ENCODE peak calls at places on chromosomes 1 and 21, in nine cellular contexts. E is fibroblast of lung, R is HL-60, N is sigmoid colon, T is stomach, I is suprapubic skin, F is body of pancreas, L is heart left ventricle, H is GM06990. G is an unnamed sample.

GRCh38 chr1:201561195-201561564 is 22.3 kb downstream of the NAV1 start:
- DNase-seq in E (no peak), R (no peak), N (no peak), T (no peak), I (no peak), F (no peak), L (no peak), H (no peak), G (peak)

GRCh38 chr1:77476460-77476859 is 194.6 kb downstream of the AK5 start:
- DNase-seq in E (no peak), R (peak), N (no peak), T (no peak), I (no peak), F (no peak), L (no peak), H (no peak), G (no peak)

GRCh38 chr1:20443703-20444587 is 42.1 kb downstream of the CAMK2N1 start:
- DNase-seq in E (no peak), R (no peak), N (no peak), T (no peak), I (peak), F (no peak), L (no peak), H (no peak), G (no peak)

GRCh38 chr1:94709891-94710581 is 110.1 kb upstream of the SLC44A3 start:
- DNase-seq in E (peak), R (no peak), N (no peak), T (no peak), I (peak), F (no peak), L (no peak), H (no peak), G (no peak)

GRCh38 chr1:85091647-85092295 is 43.5 kb upstream of the MCOLN3 start:
- DNase-seq in E (no peak), R (no peak), N (no peak), T (no peak), I (no peak), F (no peak), L (no peak), H (no peak), G (peak)

GRCh38 chr1:218412181-218412580 is 67.0 kb downstream of the TGFB2 start:
- DNase-seq in E (peak), R (no peak), N (no peak), T (no peak), I (no peak), F (no peak), L (no peak), H (no peak), G (peak)

GRCh38 chr1:226735576-226735975 is 3.5 kb downstream of the ITPKB start:
- DNase-seq in E (no peak), R (no peak), N (peak), T (no peak), I (no peak), F (no peak), L (no peak), H (no peak), G (no peak)

GRCh38 chr1:216533786-216534185 is 110.5 kb upstream of the USH2A start:
- DNase-seq in E (no peak), R (no peak), N (no peak), T (no peak), I (no peak), F (no peak), L (no peak), H (no peak), G (no peak)

GRCh38 chr1:19636065-19636464 is 8.0 kb upstream of the NBL1 start:
- DNase-seq in E (no peak), R (no peak), N (no peak), T (no peak), I (no peak), F (no peak), L (no peak), H (no peak), G (no peak)

GRCh38 chr1:54407957-54408700 is 1.9 kb upstream of the SSBP3 start:
- DNase-seq in E (peak), R (no peak), N (no peak), T (no peak), I (no peak), F (no peak), L (no peak), H (no peak), G (peak)

GRCh38 chr1:30328401-30329262 is 394.8 kb downstream of the MATN1 start:
- DNase-seq in E (no peak), R (no peak), N (no peak), T (peak), I (no peak), F (no peak), L (no peak), H (no peak), G (no peak)

GRCh38 chr1:157700711-157701110 is at the start of gene FCRL3:
- DNase-seq in E (no peak), R (no peak), N (no peak), T (no peak), I (no peak), F (no peak), L (no peak), H (peak), G (no peak)

GRCh38 chr1:14522331-14523241 is 75.9 kb upstream of the KAZN start:
- DNase-seq in E (peak), R (no peak), N (peak), T (no peak), I (peak), F (peak), L (peak), H (peak), G (peak)

GRCh38 chr1:231315887-231316286 is 21.8 kb downstream of the EXOC8 start:
- DNase-seq in E (no peak), R (no peak), N (no peak), T (peak), I (no peak), F (peak), L (no peak), H (peak), G (peak)

GRCh38 chr1:64933296-64934070 is 32.9 kb downstream of the JAK1 start:
- DNase-seq in E (peak), R (peak), N (peak), T (no peak), I (peak), F (no peak), L (peak), H (no peak), G (peak)

GRCh38 chr1:229655781-229656180 is 29.7 kb downstream of the URB2 start:
- DNase-seq in E (no peak), R (no peak), N (no peak), T (no peak), I (no peak), F (no peak), L (no peak), H (no peak), G (no peak)

GRCh38 chr1:203338335-203339036 is 12.4 kb downstream of the FMOD start:
- DNase-seq in E (peak), R (no peak), N (peak), T (peak), I (no peak), F (peak), L (peak), H (peak), G (peak)

GRCh38 chr1:107019166-107019565 is 37.3 kb upstream of the PRMT6 start:
- DNase-seq in E (peak), R (no peak), N (no peak), T (no peak), I (no peak), F (no peak), L (no peak), H (no peak), G (no peak)

GRCh38 chr21:43976661-43977060 is 35.4 kb upstream of the TRAPPC10 start:
- DNase-seq in E (no peak), R (no peak), N (no peak), T (peak), I (no peak), F (no peak), L (no peak), H (no peak), G (no peak)

GRCh38 chr1:86998280-86998679 is 83.8 kb downstream of the HS2ST1 start:
- DNase-seq in E (no peak), R (no peak), N (no peak), T (no peak), I (no peak), F (no peak), L (no peak), H (no peak), G (no peak)

GRCh38 chr1:180948357-180948756 is 35.7 kb downstream of the KIAA1614 start:
- DNase-seq in E (peak), R (no peak), N (peak), T (no peak), I (no peak), F (no peak), L (no peak), H (no peak), G (peak)

GRCh38 chr1:101005871-101006270 is 19.7 kb downstream of the DPH5 start:
- DNase-seq in E (no peak), R (peak), N (no peak), T (no peak), I (no peak), F (no peak), L (no peak), H (no peak), G (no peak)

GRCh38 chr1:183070234-183070922 is 47.2 kb downstream of the LAMC1 start:
- DNase-seq in E (no peak), R (no peak), N (no peak), T (no peak), I (no peak), F (no peak), L (no peak), H (no peak), G (no peak)

GRCh38 chr1:4711191-4711915 is 56.9 kb downstream of the AJAP1 start:
- DNase-seq in E (no peak), R (no peak), N (no peak), T (no peak), I (no peak), F (no peak), L (no peak), H (no peak), G (no peak)

GRCh38 chr1:11594222-11594621 is 60.0 kb downstream of the FBXO2 start:
- DNase-seq in E (peak), R (no peak), N (no peak), T (no peak), I (no peak), F (no peak), L (peak), H (no peak), G (peak)

GRCh38 chr1:45589861-45590260 is 6.0 kb downstream of the NASP start:
- DNase-seq in E (no peak), R (no peak), N (no peak), T (no peak), I (no peak), F (no peak), L (no peak), H (no peak), G (no peak)

GRCh38 chr1:117147856-117148588 is 26.5 kb upstream of the TRIM45 start:
- DNase-seq in E (peak), R (no peak), N (no peak), T (no peak), I (no peak), F (no peak), L (no peak), H (no peak), G (peak)

GRCh38 chr1:117147341-117147831 is 25.8 kb upstream of the TRIM45 start:
- DNase-seq in E (no peak), R (no peak), N (no peak), T (no peak), I (no peak), F (no peak), L (no peak), H (no peak), G (no peak)

GRCh38 chr1:117146570-117147340 is 25.2 kb upstream of the TRIM45 start:
- DNase-seq in E (peak), R (no peak), N (no peak), T (no peak), I (no peak), F (peak), L (no peak), H (no peak), G (peak)

GRCh38 chr1:117146067-117146466 is 24.5 kb upstream of the TRIM45 start:
- DNase-seq in E (no peak), R (no peak), N (no peak), T (no peak), I (no peak), F (no peak), L (no peak), H (no peak), G (no peak)

DNA sequence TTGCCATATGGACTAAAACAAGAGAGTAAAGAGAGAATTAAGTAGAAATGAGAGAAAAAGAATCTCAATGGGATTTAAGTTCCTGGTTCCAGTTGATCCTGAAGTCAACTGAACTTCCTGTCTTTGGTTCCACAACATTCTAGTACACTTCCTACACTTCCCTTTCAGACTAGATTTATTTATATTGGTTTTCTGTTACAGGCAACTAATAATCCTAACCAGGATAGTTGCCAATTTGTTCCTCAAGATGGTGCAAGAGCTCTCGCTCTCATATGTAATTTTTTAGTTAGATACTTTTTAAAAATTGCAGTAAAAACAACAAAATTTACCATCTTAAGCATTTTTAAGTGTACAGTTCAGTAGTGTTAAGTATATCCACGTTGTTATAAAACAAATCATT is 28.8 kb upstream of the TRIM45 start:
- DNase-seq in E (no peak), R (no peak), N (no peak), T (no peak), I (no peak), F (no peak), L (no peak), H (no peak), G (peak)
- TF ChIP-seq CTCF in E (no peak), R (no peak), N (no peak), T (no peak), I (no peak), F (no peak), L (no peak), H (no peak), G (no peak)

GRCh38 chr1:245205864-245206263 is 51.1 kb downstream of the KIF26B start:
- DNase-seq in E (no peak), R (no peak), N (no peak), T (no peak), I (no peak), F (no peak), L (no peak), H (no peak), G (no peak)
- H3K4me3 ChIP-seq in E (no peak), R (no peak), N (no peak), T (no peak), I (no peak), F (no peak), L (no peak), H (no peak), G (no peak)

GRCh38 chr1:178686407-178686806 is 38.6 kb upstream of the RALGPS2 start:
- DNase-seq in E (no peak), R (no peak), N (no peak), T (no peak), I (no peak), F (no peak), L (no peak), H (no peak), G (no peak)
- TF ChIP-seq CTCF in E (no peak), R (no peak), N (no peak), T (no peak), I (no peak), F (no peak), L (no peak), H (no peak), G (no peak)

DNA sequence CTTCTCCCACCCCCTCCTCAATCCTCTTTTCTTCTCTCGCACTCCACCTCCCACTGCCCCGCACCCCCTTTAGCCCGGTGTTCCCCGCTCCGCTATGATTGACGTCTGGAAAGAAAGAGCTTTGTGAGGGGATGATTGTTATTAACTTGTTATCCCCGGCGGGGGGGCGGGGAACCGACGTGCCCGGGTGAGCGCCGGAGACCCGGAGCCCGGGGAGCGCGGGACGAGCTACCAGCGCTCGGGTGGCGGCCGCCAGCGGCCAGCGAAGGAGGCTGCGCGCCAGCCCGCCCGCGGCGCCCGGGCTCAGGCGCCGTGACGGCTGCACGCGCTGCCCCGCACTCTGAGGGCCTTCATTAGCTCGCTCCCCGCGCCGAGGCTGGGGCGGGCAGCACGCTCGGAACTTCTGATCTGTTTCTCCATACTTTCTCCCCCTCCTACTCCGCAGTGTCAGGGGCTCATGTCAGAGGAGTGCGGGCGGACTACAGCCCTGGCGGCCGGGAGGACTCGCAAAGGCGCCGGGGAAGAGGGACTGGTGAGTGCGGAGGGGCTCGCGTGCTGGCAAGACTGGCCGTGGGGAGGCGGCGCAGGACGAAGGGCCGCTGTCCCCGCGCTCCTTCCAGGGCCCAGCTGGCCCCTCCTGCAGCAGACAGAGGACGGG is 2.1 kb downstream of the LHX8 start:
- DNase-seq in E (no peak), R (no peak), N (peak), T (no peak), I (no peak), F (no peak), L (no peak), H (no peak), G (no peak)
- H3K4me3 ChIP-seq in E (no peak), R (no peak), N (peak), T (peak), I (peak), F (no peak), L (no peak), H (no peak), G (no peak)

DNA sequence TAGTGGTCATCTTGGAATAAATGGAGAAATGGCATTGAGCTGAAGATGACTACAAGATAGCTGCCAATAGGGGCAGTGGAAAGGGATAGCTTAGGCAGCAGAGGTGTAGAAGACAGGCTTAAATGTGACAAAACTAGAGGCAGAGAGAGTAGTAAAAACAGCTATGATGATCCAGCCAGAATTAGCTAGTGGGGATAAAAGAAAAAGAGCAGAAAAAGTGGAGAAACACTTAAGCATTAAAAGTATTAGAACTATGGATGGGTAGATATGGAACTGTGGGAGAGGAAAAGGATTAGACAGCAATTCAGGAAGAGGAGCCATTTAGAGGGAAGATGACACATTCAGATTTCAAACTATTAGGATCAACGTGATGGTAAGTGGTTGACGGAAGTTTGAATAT is 202.5 kb upstream of the SAMSN1 start:
- DNase-seq in E (no peak), R (no peak), N (no peak), T (no peak), I (no peak), F (no peak), L (no peak), H (no peak), G (no peak)
- TF ChIP-seq CTCF in E (no peak), R (no peak), N (no peak), T (no peak), I (no peak), F (no peak), L (no peak), H (no peak), G (no peak)

G was measured in cardiac fibroblast.